ENCODE peak calls at places on chromosomes 11 and 22, in eight cellular contexts. A is adrenal gland, O is mammary epithelial cell, C is suprapubic skin, I is GM23338, J is HCT116, P is astrocyte of the cerebellum, G is HFF-Myc. L is an unnamed sample.

GRCh38 chr22:49880281-49880680 is 26.6 kb downstream of the ZBED4 start:
- DNase-seq in O (no peak), G (no peak), I (peak), C (no peak), J (no peak), A (no peak), P (no peak), L (no peak)

GRCh38 chr11:120756931-120757330 is 245.4 kb downstream of the GRIK4 start:
- DNase-seq in I (peak), O (no peak), A (no peak), G (no peak), P (no peak), J (no peak), C (no peak), L (no peak)

GRCh38 chr11:5992604-5993251 is 5.9 kb upstream of the OR52L1 start:
- DNase-seq in O (peak), I (peak), J (peak), C (no peak), P (no peak), G (no peak), A (no peak), L (peak)

GRCh38 chr11:58024601-58025091 is 965 bp downstream of the OR9Q1 start:
- DNase-seq in J (no peak), A (peak), P (no peak), O (no peak), C (peak), I (no peak), G (no peak), L (peak)

GRCh38 chr11:117428856-117429229 is 101.2 kb downstream of the CEP164 start:
- DNase-seq in A (no peak), P (no peak), G (no peak), O (no peak), J (no peak), C (no peak), I (peak), L (no peak)

GRCh38 chr11:9777066-9777465 is 113.2 kb downstream of the SWAP70 start:
- DNase-seq in J (no peak), O (no peak), C (no peak), A (no peak), I (no peak), G (no peak), P (no peak), L (no peak)

GRCh38 chr11:13343931-13344717 is 66.5 kb downstream of the BMAL1 start:
- DNase-seq in G (peak), O (peak), J (no peak), A (peak), C (no peak), P (peak), I (peak), L (peak)

GRCh38 chr22:20459152-20459542 is 21.5 kb upstream of the SCARF2 start:
- DNase-seq in J (no peak), I (peak), G (no peak), C (no peak), O (no peak), A (no peak), P (no peak), L (no peak)

GRCh38 chr11:86138958-86139357 is 70.1 kb upstream of the PICALM start:
- DNase-seq in J (no peak), O (peak), C (no peak), G (no peak), P (no peak), A (no peak), I (no peak), L (no peak)

GRCh38 chr11:35761887-35762286 is 99.3 kb downstream of the TRIM44 start:
- DNase-seq in C (no peak), I (no peak), J (no peak), G (no peak), P (no peak), O (no peak), A (no peak), L (no peak)

GRCh38 chr11:15670520-15671070 is 555.9 kb downstream of the INSC start:
- DNase-seq in O (no peak), G (no peak), A (no peak), C (no peak), I (no peak), P (no peak), J (no peak), L (no peak)

GRCh38 chr11:7759010-7759409 is 37.7 kb downstream of the OR5P2 start:
- DNase-seq in G (no peak), P (no peak), C (no peak), A (no peak), O (peak), I (no peak), J (no peak), L (no peak)

GRCh38 chr11:40602866-40603578 is 856.4 kb downstream of the LRRC4C start:
- DNase-seq in A (no peak), I (no peak), C (no peak), G (no peak), O (peak), J (no peak), P (no peak), L (no peak)

GRCh38 chr11:46435679-46436078 is 44.1 kb upstream of the CHRM4 start:
- DNase-seq in P (no peak), J (no peak), G (no peak), I (no peak), A (no peak), C (no peak), O (no peak), L (no peak)

GRCh38 chr11:103792981-103793468 is 243.4 kb upstream of the DDI1 start:
- DNase-seq in P (no peak), G (no peak), O (no peak), J (no peak), I (no peak), A (peak), C (no peak), L (no peak)

GRCh38 chr11:113159967-113160621 is 154.3 kb upstream of the TTC12 start:
- DNase-seq in I (no peak), A (peak), P (no peak), J (no peak), G (no peak), C (no peak), O (no peak), L (no peak)

GRCh38 chr11:21622995-21623394 is 569.9 kb upstream of the ANO5 start:
- DNase-seq in P (no peak), A (no peak), I (no peak), O (no peak), C (no peak), J (no peak), G (no peak), L (no peak)

GRCh38 chr11:59802639-59803176 is 7.9 kb downstream of the MRPL16 start:
- DNase-seq in J (peak), C (no peak), O (peak), G (no peak), I (peak), A (peak), P (peak), L (peak)

GRCh38 chr11:111334495-111335123 is 36.3 kb downstream of the POU2AF3 start:
- DNase-seq in C (no peak), G (no peak), I (no peak), A (no peak), O (no peak), J (no peak), P (no peak), L (no peak)

GRCh38 chr22:31585161-31585859 is 76.7 kb downstream of the PISD start:
- DNase-seq in O (no peak), J (no peak), G (no peak), P (no peak), I (no peak), A (no peak), C (no peak), L (peak)

GRCh38 chr11:115656684-115657083 is 152.5 kb upstream of the CADM1 start:
- DNase-seq in O (no peak), I (no peak), G (no peak), C (no peak), A (no peak), J (no peak), P (no peak), L (no peak)

GRCh38 chr11:48036011-48036410 is 55.7 kb downstream of the PTPRJ start:
- DNase-seq in J (no peak), P (no peak), C (no peak), A (no peak), I (peak), G (no peak), O (no peak), L (no peak)

GRCh38 chr22:32841175-32841574 is 39.7 kb downstream of the TIMP3 start:
- DNase-seq in O (no peak), P (no peak), C (no peak), I (no peak), J (no peak), A (no peak), G (no peak), L (no peak)

GRCh38 chr11:2837096-2837601 is 48.4 kb downstream of the CDKN1C start:
- DNase-seq in I (peak), A (peak), C (peak), O (no peak), P (no peak), J (peak), G (no peak), L (peak)

GRCh38 chr11:121968638-121969037 is 147.4 kb downstream of the BLID start:
- DNase-seq in I (no peak), J (no peak), G (no peak), O (no peak), A (no peak), C (no peak), P (no peak), L (no peak)

GRCh38 chr11:118290923-118291322 is 13.6 kb upstream of the CD3E start:
- DNase-seq in I (peak), A (peak), P (no peak), O (peak), J (peak), C (no peak), G (no peak), L (no peak)

GRCh38 chr11:76736266-76736665 is 46.9 kb upstream of the TSKU start:
- DNase-seq in A (no peak), G (no peak), C (no peak), O (no peak), I (no peak), J (no peak), P (no peak), L (no peak)

GRCh38 chr11:106625566-106625965 is 392.7 kb downstream of the GUCY1A2 start:
- DNase-seq in P (peak), G (no peak), A (no peak), J (no peak), I (no peak), O (no peak), C (no peak), L (peak)

GRCh38 chr11:38392176-38392575 is 1794.1 kb upstream of the RAG2 start:
- DNase-seq in P (peak), I (peak), A (no peak), O (peak), J (no peak), C (no peak), G (no peak), L (no peak)

GRCh38 chr11:9075441-9076000 is 15.9 kb downstream of the SCUBE2 start:
- DNase-seq in I (no peak), P (no peak), J (no peak), G (no peak), O (no peak), A (no peak), C (no peak), L (no peak)

GRCh38 chr11:19316434-19316833 is 75.7 kb upstream of the E2F8 start:
- DNase-seq in G (no peak), P (peak), J (no peak), C (no peak), O (no peak), A (peak), I (no peak), L (no peak)

DNA sequence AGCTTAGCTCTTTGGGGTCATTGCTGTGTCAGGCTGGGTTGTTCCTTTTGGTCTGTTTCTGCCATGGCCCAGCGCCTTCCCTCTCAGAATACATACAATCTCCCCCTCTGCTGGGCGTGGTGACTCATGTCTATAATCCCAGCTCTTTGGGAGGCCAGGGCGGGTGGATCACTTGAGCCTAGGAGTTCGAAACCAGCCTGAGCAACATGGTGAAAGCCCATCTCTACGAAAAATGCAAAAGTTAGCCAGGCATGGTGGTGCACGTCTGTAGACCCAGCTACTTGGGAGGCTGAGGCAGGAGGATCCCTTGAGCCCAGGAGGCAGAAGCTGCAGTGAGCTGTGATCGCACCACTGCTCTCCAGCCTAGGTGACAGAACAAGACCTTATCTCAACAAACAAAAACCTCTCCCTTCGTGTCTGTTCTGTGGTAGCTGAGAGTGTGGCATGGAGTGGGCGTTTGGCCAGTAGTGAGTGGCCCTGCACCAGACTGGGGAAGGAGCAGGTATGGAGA is 46.7 kb upstream of the RAB1B start:
- DNase-seq in O (no peak), A (no peak), P (no peak), J (no peak), G (no peak), C (peak), I (no peak), L (peak)
- TF ChIP-seq CTCF in O (no peak), A (no peak), P (no peak), J (no peak), G (no peak), C (no peak), I (no peak), L (no peak)

DNA sequence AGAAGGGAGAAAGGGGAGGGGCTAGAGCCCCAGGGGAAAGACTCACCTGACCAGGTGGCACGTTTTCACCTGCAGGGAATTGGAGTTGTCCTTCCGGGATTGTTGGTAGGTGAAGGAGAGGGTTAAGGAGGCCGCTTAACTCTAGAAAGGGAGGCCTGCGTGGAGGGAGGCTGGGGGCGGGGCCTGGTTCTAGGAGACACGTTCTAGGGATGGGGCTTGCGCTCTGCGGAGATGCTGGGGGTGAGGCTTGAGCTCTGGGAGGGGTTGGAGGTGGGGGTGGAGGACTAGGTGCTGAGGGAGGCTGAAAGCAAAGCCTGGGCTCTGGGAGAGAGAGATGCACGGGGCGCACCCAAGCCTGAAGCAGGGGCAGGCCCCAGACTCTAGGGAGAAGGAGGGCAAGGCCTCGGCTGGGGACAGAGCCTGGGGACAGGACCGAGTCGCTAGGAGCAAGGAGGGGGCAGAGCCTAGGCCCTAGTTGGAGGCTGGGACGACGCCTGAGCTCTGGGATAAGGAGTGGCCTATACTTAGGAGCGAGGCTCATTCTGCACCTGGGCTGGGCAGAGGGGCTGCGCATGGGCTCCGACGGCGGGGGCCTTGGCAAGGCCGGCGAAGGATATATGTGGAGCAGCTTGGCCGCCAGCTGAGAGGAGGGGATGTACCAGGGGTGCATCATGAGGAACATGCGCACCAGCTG is 2.4 kb downstream of the RASGRP2 start:
- DNase-seq in O (no peak), C (no peak), I (peak), P (no peak), A (no peak), G (no peak), J (no peak), L (no peak)
- H3K4me3 ChIP-seq in O (no peak), C (peak), I (peak), P (no peak), A (no peak), G (no peak), J (no peak), L (no peak)

GRCh38 chr11:27291302-27291889 is 71.6 kb downstream of the CCDC34 start:
- DNase-seq in A (no peak), I (peak), G (no peak), O (peak), P (no peak), C (no peak), J (peak), L (no peak)
- TF ChIP-seq CTCF in A (no peak), I (no peak), G (no peak), O (no peak), P (no peak), C (no peak), J (no peak), L (no peak)

GRCh38 chr11:92227233-92227593 is 2.6 kb downstream of the FAT3 start:
- DNase-seq in J (no peak), C (no peak), I (peak), O (no peak), G (no peak), P (no peak), A (no peak), L (no peak)
- H3K4me3 ChIP-seq in J (no peak), C (no peak), I (peak), O (no peak), G (no peak), P (peak), A (no peak), L (peak)

L was measured in foreskin fibroblast.